ENCODE peak calls at places on chromosomes 13 and 19, in six cellular contexts. R, O, H, C, M and P are unnamed samples.

GRCh38 chr13:30394798-30395191 is 27.5 kb upstream of the UBE2L5 start:
- DNase-seq in R (no peak), O (no peak), H (no peak), C (no peak), M (no peak), P (no peak)

GRCh38 chr13:22278336-22278929 is 607.6 kb downstream of the FGF9 start:
- DNase-seq in R (peak; percentile 76), O (peak; percentile 27), H (peak; percentile 17), C (peak; percentile 85), M (peak; percentile 7), P (peak; percentile 32)

GRCh38 chr13:31797154-31797775 is 57.9 kb downstream of the RXFP2 start:
- DNase-seq in R (no peak), O (no peak), H (no peak), C (no peak), M (no peak), P (no peak)

GRCh38 chr13:82766732-82767321 is 1115.4 kb downstream of the SLITRK1 start:
- DNase-seq in R (no peak), O (no peak), H (no peak), C (no peak), M (no peak), P (no peak)

GRCh38 chr13:97695684-97696083 is 257.8 kb upstream of the IPO5 start:
- DNase-seq in R (no peak), O (no peak), H (no peak), C (no peak), M (no peak), P (no peak)

GRCh38 chr19:46069841-46070341 is 29.1 kb upstream of the IGFL4 start:
- DNase-seq in R (no peak), O (no peak), H (no peak), C (no peak), M (no peak), P (no peak)

GRCh38 chr13:51501592-51502205 is 48.9 kb upstream of the INTS6 start:
- DNase-seq in R (no peak), O (no peak), H (no peak), C (peak; percentile 30), M (no peak), P (no peak)

GRCh38 chr13:67299731-67300130 is 69.6 kb upstream of the PCDH9 start:
- DNase-seq in R (no peak), O (no peak), H (no peak), C (no peak), M (no peak), P (no peak)

GRCh38 chr13:75423383-75423782 is 58.6 kb downstream of the TBC1D4 start:
- DNase-seq in R (no peak), O (no peak), H (no peak), C (no peak), M (no peak), P (no peak)

GRCh38 chr13:26888632-26889031 is 128.0 kb upstream of the GPR12 start:
- DNase-seq in R (no peak), O (no peak), H (no peak), C (no peak), M (no peak), P (no peak)

GRCh38 chr13:39588384-39588783 is 14.6 kb downstream of the LHFPL6 start:
- DNase-seq in R (no peak), O (no peak), H (no peak), C (no peak), M (no peak), P (no peak)

GRCh38 chr19:11159598-11160001 is 4.0 kb upstream of the SPC24 start:
- DNase-seq in R (no peak), O (peak; percentile 76), H (no peak), C (no peak), M (no peak), P (no peak)

GRCh38 chr13:75405976-75406703 is 75.8 kb downstream of the TBC1D4 start:
- DNase-seq in R (no peak), O (no peak), H (no peak), C (no peak), M (no peak), P (no peak)

GRCh38 chr19:50514346-50515167 is 844 bp upstream of the ASPDH start:
- DNase-seq in R (no peak), O (no peak), H (no peak), C (no peak), M (no peak), P (peak; percentile 37)

GRCh38 chr13:21338156-21338555 is 120.9 kb downstream of the ZDHHC20 start:
- DNase-seq in R (no peak), O (no peak), H (no peak), C (peak; percentile 19), M (no peak), P (no peak)

GRCh38 chr13:77544365-77544764 is 8.9 kb downstream of the SCEL start:
- DNase-seq in R (peak; percentile 63), O (peak; percentile 51), H (peak; percentile 57), C (peak; percentile 37), M (no peak), P (peak; percentile 43)

GRCh38 chr19:7787141-7787540 is 24.1 kb downstream of the CLEC4M start:
- DNase-seq in R (peak; percentile 73), O (no peak), H (peak; percentile 29), C (peak; percentile 68), M (no peak), P (no peak)

GRCh38 chr19:33647146-33647545 is 25.4 kb downstream of the CHST8 start:
- DNase-seq in R (no peak), O (no peak), H (no peak), C (no peak), M (no peak), P (no peak)

GRCh38 chr13:87798536-87798935 is 127.4 kb downstream of the SLITRK5 start:
- DNase-seq in R (no peak), O (no peak), H (no peak), C (no peak), M (no peak), P (no peak)

GRCh38 chr13:113863511-113864302 is at the start of gene GAS6:
- DNase-seq in R (no peak), O (peak; percentile 75), H (peak; percentile 83), C (peak; percentile 77), M (no peak), P (peak; percentile 69)

GRCh38 chr13:20035130-20035529 is 76.6 kb downstream of the ZMYM2 start:
- DNase-seq in R (no peak), O (no peak), H (no peak), C (no peak), M (no peak), P (no peak)

GRCh38 chr13:37870895-37871550 is 1.5 kb upstream of the TRPC4 start:
- DNase-seq in R (no peak), O (no peak), H (no peak), C (no peak), M (no peak), P (no peak)

GRCh38 chr13:94369862-94370491 is 109.5 kb downstream of the DCT start:
- DNase-seq in R (no peak), O (peak; percentile 26), H (no peak), C (peak; percentile 34), M (no peak), P (no peak)

GRCh38 chr19:47703301-47703700 is 9.9 kb upstream of the EHD2 start:
- DNase-seq in R (no peak), O (no peak), H (no peak), C (no peak), M (no peak), P (no peak)

GRCh38 chr13:21227917-21228316 is 51.5 kb downstream of the MRPL57 start:
- DNase-seq in R (no peak), O (no peak), H (no peak), C (no peak), M (no peak), P (no peak)

GRCh38 chr19:3457531-3458228 is 22.6 kb downstream of the SMIM24 start:
- DNase-seq in R (peak; percentile 70), O (no peak), H (no peak), C (no peak), M (no peak), P (no peak)

GRCh38 chr13:71625694-71626093 is 241.3 kb downstream of the DACH1 start:
- DNase-seq in R (no peak), O (no peak), H (no peak), C (no peak), M (no peak), P (no peak)

GRCh38 chr19:39858541-39858940 is 12.4 kb upstream of the FBL start:
- DNase-seq in R (no peak), O (no peak), H (no peak), C (peak; percentile 65), M (no peak), P (no peak)

GRCh38 chr19:6393074-6393981 is at the start of gene GTF2F1:
- DNase-seq in R (peak; percentile 97), O (peak; percentile 97), H (peak; percentile 96), C (peak; percentile 97), M (peak; percentile 74), P (peak; percentile 99)

GRCh38 chr19:12884926-12885748 is 1.9 kb downstream of the KLF1 start:
- DNase-seq in R (peak; percentile 84), O (no peak), H (peak; percentile 71), C (peak; percentile 78), M (peak; percentile 97), P (peak; percentile 60)

GRCh38 chr13:106471957-106472543 is 63.4 kb downstream of the EFNB2 start:
- DNase-seq in R (peak; percentile 72), O (peak; percentile 43), H (no peak), C (peak; percentile 61), M (peak; percentile 20), P (peak; percentile 32)

GRCh38 chr13:85586422-85586831 is 212.8 kb downstream of the SLITRK6 start:
- DNase-seq in R (no peak), O (no peak), H (no peak), C (no peak), M (no peak), P (no peak)

GRCh38 chr13:98769736-98770135 is 17.3 kb upstream of the SLC15A1 start:
- DNase-seq in R (no peak), O (no peak), H (no peak), C (no peak), M (no peak), P (no peak)

GRCh38 chr19:8302734-8303133 is 5.4 kb downstream of the CD320 start:
- DNase-seq in R (peak; percentile 17), O (no peak), H (no peak), C (no peak), M (no peak), P (no peak)

GRCh38 chr13:112891477-112892401 is 77.3 kb upstream of the MCF2L start:
- DNase-seq in R (peak; percentile 39), O (no peak), H (no peak), C (no peak), M (no peak), P (no peak)

GRCh38 chr19:35041548-35042055 is at the start of gene HPN:
- DNase-seq in R (no peak), O (no peak), H (no peak), C (no peak), M (no peak), P (peak; percentile 61)
- H3K27ac ChIP-seq in R (no peak within 1 kb of the TSS), O (peak within 1 kb of the TSS; percentile 53), H (peak within 1 kb of the TSS; percentile 85), C (peak within 1 kb of the TSS; percentile 50), M (no peak within 1 kb of the TSS), P (peak within 1 kb of the TSS; percentile 33)

GRCh38 chr13:108574856-108575255 is 54.6 kb upstream of the MYO16 start:
- DNase-seq in R (no peak), O (no peak), H (no peak), C (no peak), M (no peak), P (no peak)
- H3K27ac ChIP-seq in R (no peak overlapping the region), O (no peak overlapping the region), H (no peak overlapping the region), C (no peak overlapping the region), M (no peak overlapping the region), P (no peak overlapping the region)

GRCh38 chr19:18949858-18950257 is 8.8 kb upstream of the HOMER3 start:
- DNase-seq in R (no peak), O (no peak), H (no peak), C (no peak), M (no peak), P (no peak)
- H3K27ac ChIP-seq in R (no peak overlapping the region), O (no peak overlapping the region), H (no peak overlapping the region), C (no peak overlapping the region), M (no peak overlapping the region), P (no peak overlapping the region)

GRCh38 chr13:24162604-24163003 is 2.1 kb downstream of the SPATA13 start:
- DNase-seq in R (no peak), O (no peak), H (no peak), C (no peak), M (no peak), P (no peak)
- H3K27ac ChIP-seq in R (no peak overlapping the region), O (no peak overlapping the region), H (no peak overlapping the region), C (no peak overlapping the region), M (no peak overlapping the region), P (no peak overlapping the region)